ENCODE peak calls at places on chromosome 16, in four cellular contexts. H is mesothelial cell of epicardium, Q is coronary artery, R is NCI-H1105. F is an unnamed sample.

GRCh38 chr16:48622456-48623303 is 12.7 kb upstream of the N4BP1 start:
- DNase-seq in H (peak), Q (no peak), R (no peak), F (peak)

GRCh38 chr16:28312327-28312726 is 20.0 kb downstream of the SBK1 start:
- DNase-seq in H (no peak), Q (no peak), R (no peak), F (no peak)

GRCh38 chr16:1464196-1464893 is 10.5 kb downstream of the CLCN7 start:
- DNase-seq in H (no peak), Q (no peak), R (no peak), F (no peak)

GRCh38 chr16:29806096-29806579 is at the start of gene MAZ:
- DNase-seq in H (peak), Q (no peak), R (no peak), F (no peak)

GRCh38 chr16:88430524-88431446 is 22.3 kb upstream of the ZFPM1 start:
- DNase-seq in H (no peak), Q (no peak), R (no peak), F (no peak)

GRCh38 chr16:86092586-86093480 is 193.9 kb downstream of the IRF8 start:
- DNase-seq in H (no peak), Q (no peak), R (no peak), F (no peak)

GRCh38 chr16:84071151-84071550 is 28.6 kb upstream of the SLC38A8 start:
- DNase-seq in H (no peak), Q (no peak), R (no peak), F (no peak)

GRCh38 chr16:86508947-86509758 is 1.2 kb upstream of the FOXF1 start:
- DNase-seq in H (no peak), Q (no peak), R (no peak), F (no peak)

GRCh38 chr16:84308120-84308519 is 13.4 kb downstream of the WFDC1 start:
- DNase-seq in H (peak), Q (peak), R (no peak), F (no peak)

GRCh38 chr16:69861276-69862030 is 89.7 kb upstream of the CLEC18A start:
- DNase-seq in H (no peak), Q (peak), R (no peak), F (no peak)

GRCh38 chr16:9407206-9407758 is 315.8 kb downstream of the HAPSTR1 start:
- DNase-seq in H (no peak), Q (no peak), R (no peak), F (no peak)

GRCh38 chr16:4293181-4293716 is 20.4 kb upstream of the TFAP4 start:
- DNase-seq in H (no peak), Q (no peak), R (no peak), F (no peak)

GRCh38 chr16:85333744-85334640 is 221.7 kb upstream of the CIBAR2 start:
- DNase-seq in H (no peak), Q (no peak), R (no peak), F (no peak)

GRCh38 chr16:27737513-27737912 is 187.6 kb downstream of the KATNIP start:
- DNase-seq in H (no peak), Q (no peak), R (no peak), F (no peak)

GRCh38 chr16:11526921-11527320 is 59.8 kb downstream of the LITAF start:
- DNase-seq in H (no peak), Q (no peak), R (no peak), F (no peak)

GRCh38 chr16:17019366-17019765 is 451.4 kb downstream of the XYLT1 start:
- DNase-seq in H (no peak), Q (no peak), R (no peak), F (no peak)

GRCh38 chr16:19583665-19584300 is 28.3 kb downstream of the VPS35L start:
- DNase-seq in H (no peak), Q (no peak), R (no peak), F (no peak)

GRCh38 chr16:70725024-70725911 is 39.4 kb upstream of the MTSS2 start:
- DNase-seq in H (no peak), Q (no peak), R (no peak), F (no peak)

GRCh38 chr16:87507351-87508069 is 14.7 kb upstream of the ZCCHC14 start:
- DNase-seq in H (no peak), Q (no peak), R (no peak), F (no peak)

GRCh38 chr16:88118376-88118775 is 167.1 kb downstream of the BANP start:
- DNase-seq in H (no peak), Q (no peak), R (no peak), F (no peak)

GRCh38 chr16:50261160-50261706 is 5.1 kb upstream of the ADCY7 start:
- DNase-seq in H (no peak), Q (no peak), R (no peak), F (no peak)

GRCh38 chr16:23071202-23072083 is 77.8 kb downstream of the USP31 start:
- DNase-seq in H (no peak), Q (no peak), R (no peak), F (no peak)

GRCh38 chr16:17106243-17106791 is 364.4 kb downstream of the XYLT1 start:
- DNase-seq in H (no peak), Q (peak), R (no peak), F (no peak)

GRCh38 chr16:71360378-71360777 is 1.9 kb downstream of the CALB2 start:
- DNase-seq in H (no peak), Q (no peak), R (no peak), F (no peak)

GRCh38 chr16:87330646-87331045 is 13.5 kb upstream of the C16orf95 start:
- DNase-seq in H (no peak), Q (no peak), R (no peak), F (no peak)

GRCh38 chr16:46857261-46857962 is 26.4 kb upstream of the C16orf87 start:
- DNase-seq in H (no peak), Q (no peak), R (peak), F (no peak)

GRCh38 chr16:75256871-75257343 is 5.5 kb upstream of the BCAR1 start:
- DNase-seq in H (no peak), Q (peak), R (no peak), F (peak)

GRCh38 chr16:50497592-50497991 is 50.6 kb upstream of the NKD1 start:
- DNase-seq in H (no peak), Q (no peak), R (no peak), F (peak)

GRCh38 chr16:58854392-58854791 is 120.3 kb upstream of the GOT2 start:
- DNase-seq in H (no peak), Q (no peak), R (no peak), F (no peak)

GRCh38 chr16:90054554-90054953 is 22.6 kb downstream of the PRDM7 start:
- DNase-seq in H (no peak), Q (no peak), R (no peak), F (no peak)

GRCh38 chr16:69494993-69495392 is 70.6 kb downstream of the CYB5B start:
- DNase-seq in H (no peak), Q (no peak), R (no peak), F (no peak)